ENCODE peak calls at places on chromosomes 13 and 19, in nine cellular contexts. G is HS-5; U is T-helper 2 cell; C is CD4-positive, alpha-beta T cell; D is left ventricle myocardium superior; L is MV-4-11; B is AG08395; O is GM12865; M is brain microvascular endothelial cell. K is an unnamed sample.

GRCh38 chr13:38535271-38535670 is 151.6 kb upstream of the FREM2 start:
- DNase-seq in G (no peak), U (no peak), C (no peak), D (no peak), L (no peak), B (no peak), O (no peak), M (no peak), K (no peak)

GRCh38 chr13:67155898-67156717 is 74.0 kb downstream of the PCDH9 start:
- DNase-seq in G (no peak), U (no peak), C (no peak), D (no peak), L (no peak), B (no peak), O (no peak), M (no peak), K (no peak)

GRCh38 chr19:48630289-48631036 is 6.7 kb downstream of the DBP start:
- DNase-seq in G (no peak), U (no peak), C (no peak), D (peak), L (no peak), B (no peak), O (no peak), M (peak), K (no peak)

GRCh38 chr13:103030776-103031175 is 35.4 kb downstream of the SLC10A2 start:
- DNase-seq in G (no peak), U (no peak), C (no peak), D (no peak), L (no peak), B (no peak), O (no peak), M (no peak), K (no peak)

GRCh38 chr13:66775196-66775595 is 454.9 kb downstream of the PCDH9 start:
- DNase-seq in G (no peak), U (no peak), C (no peak), D (no peak), L (no peak), B (no peak), O (no peak), M (no peak), K (no peak)

GRCh38 chr13:49298903-49299605 is 51.3 kb downstream of the CDADC1 start:
- DNase-seq in G (no peak), U (no peak), C (no peak), D (no peak), L (no peak), B (no peak), O (no peak), M (no peak), K (peak)

GRCh38 chr13:53237696-53238095 is 209.1 kb downstream of the OLFM4 start:
- DNase-seq in G (no peak), U (no peak), C (no peak), D (no peak), L (peak), B (no peak), O (no peak), M (no peak), K (no peak)

GRCh38 chr19:38745316-38745715 is 1.0 kb upstream of the CAPN12 start:
- DNase-seq in G (no peak), U (no peak), C (no peak), D (no peak), L (no peak), B (no peak), O (no peak), M (no peak), K (no peak)

GRCh38 chr13:78168981-78169380 is 250.3 kb upstream of the EDNRB start:
- DNase-seq in G (no peak), U (no peak), C (no peak), D (no peak), L (no peak), B (no peak), O (no peak), M (no peak), K (no peak)

GRCh38 chr13:53217221-53217620 is 188.6 kb downstream of the OLFM4 start:
- DNase-seq in G (no peak), U (no peak), C (no peak), D (no peak), L (no peak), B (no peak), O (no peak), M (no peak), K (no peak)

GRCh38 chr19:41978470-41978869 is 15.6 kb downstream of the ATP1A3 start:
- DNase-seq in G (no peak), U (no peak), C (no peak), D (no peak), L (no peak), B (no peak), O (no peak), M (no peak), K (no peak)

GRCh38 chr13:97341135-97341534 is 92.8 kb upstream of the RAP2A start:
- DNase-seq in G (no peak), U (no peak), C (no peak), D (no peak), L (no peak), B (no peak), O (no peak), M (no peak), K (no peak)

GRCh38 chr19:40284501-40285352 is at the start of gene AKT2:
- DNase-seq in G (no peak), U (peak), C (peak), D (no peak), L (peak), B (no peak), O (peak), M (peak), K (no peak)

GRCh38 chr13:43546260-43546659 is 240.5 kb downstream of the ENOX1 start:
- DNase-seq in G (no peak), U (no peak), C (no peak), D (peak), L (no peak), B (no peak), O (no peak), M (no peak), K (no peak)

GRCh38 chr13:53127378-53127777 is 98.8 kb downstream of the OLFM4 start:
- DNase-seq in G (no peak), U (no peak), C (no peak), D (no peak), L (no peak), B (no peak), O (no peak), M (no peak), K (no peak)

GRCh38 chr13:49435992-49436391 is 7.9 kb downstream of the CAB39L start:
- DNase-seq in G (no peak), U (no peak), C (no peak), D (no peak), L (no peak), B (peak), O (no peak), M (peak), K (no peak)

GRCh38 chr13:98480915-98481510 is 95.9 kb downstream of the STK24 start:
- DNase-seq in G (no peak), U (no peak), C (no peak), D (peak), L (peak), B (no peak), O (peak), M (peak), K (no peak)

GRCh38 chr13:33775339-33776108 is 42.4 kb upstream of the RFC3 start:
- DNase-seq in G (no peak), U (no peak), C (no peak), D (no peak), L (no peak), B (no peak), O (no peak), M (no peak), K (no peak)

GRCh38 chr13:113349491-113349890 is 14.4 kb downstream of the GRTP1 start:
- DNase-seq in G (no peak), U (no peak), C (no peak), D (no peak), L (no peak), B (no peak), O (no peak), M (no peak), K (no peak)

GRCh38 chr13:36981156-36981743 is 17.9 kb downstream of the ALG5 start:
- DNase-seq in G (no peak), U (no peak), C (no peak), D (no peak), L (peak), B (peak), O (peak), M (no peak), K (peak)

GRCh38 chr13:110249326-110249725 is 57.6 kb downstream of the COL4A1 start:
- DNase-seq in G (no peak), U (no peak), C (no peak), D (no peak), L (no peak), B (no peak), O (no peak), M (no peak), K (no peak)

GRCh38 chr13:106532111-106532929 is 3.1 kb downstream of the EFNB2 start:
- DNase-seq in G (no peak), U (no peak), C (no peak), D (no peak), L (no peak), B (peak), O (no peak), M (peak), K (no peak)

K was measured in HT1080.